ENCODE peak calls at places on chromosomes 13 and 19, in ten cellular contexts. F is upper lobe of right lung; O is tibial artery; P is brain microvascular endothelial cell; Y is SK-N-SH; K is CD4-positive, alpha-beta memory T cell; T is neuronal stem cell; E is psoas muscle; X is mammary epithelial cell; L is stomach. I is an unnamed sample.
A peak's percentile ranks its signal among the peaks of the same experiment; 100 is the strongest.

GRCh38 chr19:48315712-48316111 is 9.6 kb upstream of the EMP3 start:
- DNase-seq in F (no peak), O (no peak), P (no peak), Y (no peak), K (no peak), T (no peak), E (no peak), X (no peak), L (no peak), I (no peak)

GRCh38 chr13:49690133-49690989 is 925 bp downstream of the EBPL start:
- DNase-seq in F (no peak), O (no peak), P (peak; percentile 71), Y (peak; percentile 62), K (peak; percentile 5), T (no peak), E (no peak), X (peak; percentile 33), L (peak; percentile 35), I (no peak)

GRCh38 chr19:14002571-14003278 is 3.4 kb downstream of the RFX1 start:
- DNase-seq in F (no peak), O (no peak), P (no peak), Y (no peak), K (peak; percentile 47), T (no peak), E (no peak), X (no peak), L (no peak), I (no peak)

GRCh38 chr13:114099918-114100445 is 32.4 kb downstream of the RASA3 start:
- DNase-seq in F (peak; percentile 56), O (peak; percentile 67), P (no peak), Y (peak; percentile 59), K (peak; percentile 59), T (no peak), E (peak; percentile 58), X (no peak), L (no peak), I (peak; percentile 34)

GRCh38 chr13:38657191-38657590 is 29.7 kb upstream of the FREM2 start:
- DNase-seq in F (no peak), O (no peak), P (peak; percentile 23), Y (no peak), K (no peak), T (no peak), E (no peak), X (peak; percentile 39), L (no peak), I (no peak)

GRCh38 chr13:98466634-98467236 is 110.2 kb downstream of the STK24 start:
- DNase-seq in F (no peak), O (peak; percentile 69), P (peak; percentile 81), Y (peak; percentile 68), K (no peak), T (no peak), E (no peak), X (no peak), L (no peak), I (peak; percentile 55)

GRCh38 chr13:98972627-98973026 is 5.2 kb downstream of the DOCK9 start:
- DNase-seq in F (no peak), O (no peak), P (peak; percentile 88), Y (no peak), K (no peak), T (no peak), E (no peak), X (peak; percentile 66), L (no peak), I (peak; percentile 94)

GRCh38 chr13:52104624-52105023 is 24.2 kb downstream of the NEK5 start:
- DNase-seq in F (no peak), O (no peak), P (no peak), Y (no peak), K (no peak), T (no peak), E (no peak), X (no peak), L (no peak), I (no peak)

GRCh38 chr13:27634231-27634630 is 12.5 kb downstream of the POLR1D start:
- DNase-seq in F (no peak), O (no peak), P (no peak), Y (no peak), K (no peak), T (no peak), E (no peak), X (peak; percentile 99), L (no peak), I (no peak)

GRCh38 chr19:15300533-15301194 is 31.7 kb downstream of the BRD4 start:
- DNase-seq in F (no peak), O (no peak), P (peak; percentile 65), Y (no peak), K (no peak), T (no peak), E (no peak), X (no peak), L (no peak), I (peak; percentile 52)

GRCh38 chr19:52007436-52007804 is 591 bp downstream of the ZNF615 start:
- DNase-seq in F (no peak), O (no peak), P (no peak), Y (peak; percentile 38), K (no peak), T (peak; percentile 26), E (no peak), X (no peak), L (no peak), I (no peak)

GRCh38 chr19:3163230-3163886 is 15.2 kb upstream of the S1PR4 start:
- DNase-seq in F (peak; percentile 84), O (peak; percentile 69), P (peak; percentile 31), Y (peak; percentile 93), K (peak; percentile 71), T (peak; percentile 69), E (peak; percentile 76), X (peak; percentile 25), L (peak; percentile 67), I (peak; percentile 75)

GRCh38 chr13:55999709-56000108 is 1141.0 kb upstream of the PRR20A start:
- DNase-seq in F (no peak), O (no peak), P (no peak), Y (no peak), K (no peak), T (no peak), E (no peak), X (no peak), L (no peak), I (no peak)

GRCh38 chr19:47430041-47430802 is 10.9 kb upstream of the MEIS3 start:
- DNase-seq in F (peak; percentile 81), O (no peak), P (no peak), Y (no peak), K (no peak), T (no peak), E (no peak), X (no peak), L (peak; percentile 53), I (no peak)

GRCh38 chr19:13164370-13165090 is 14.3 kb downstream of the IER2 start:
- DNase-seq in F (peak; percentile 80), O (peak; percentile 72), P (no peak), Y (peak; percentile 84), K (peak; percentile 44), T (peak; percentile 80), E (peak; percentile 78), X (peak; percentile 75), L (peak; percentile 47), I (peak; percentile 60)

GRCh38 chr13:65260938-65261880 is 1968.9 kb downstream of the PCDH9 start:
- DNase-seq in F (no peak), O (no peak), P (no peak), Y (no peak), K (no peak), T (no peak), E (no peak), X (no peak), L (no peak), I (no peak)

GRCh38 chr19:28718909-28719308 is 494.0 kb downstream of the UQCRFS1 start:
- DNase-seq in F (no peak), O (no peak), P (no peak), Y (no peak), K (no peak), T (no peak), E (no peak), X (no peak), L (no peak), I (no peak)

GRCh38 chr19:8158411-8159074 is 9.2 kb upstream of the FBN3 start:
- DNase-seq in F (no peak), O (no peak), P (peak; percentile 75), Y (peak; percentile 78), K (peak; percentile 70), T (peak; percentile 69), E (no peak), X (peak; percentile 76), L (peak; percentile 55), I (no peak)

DNA sequence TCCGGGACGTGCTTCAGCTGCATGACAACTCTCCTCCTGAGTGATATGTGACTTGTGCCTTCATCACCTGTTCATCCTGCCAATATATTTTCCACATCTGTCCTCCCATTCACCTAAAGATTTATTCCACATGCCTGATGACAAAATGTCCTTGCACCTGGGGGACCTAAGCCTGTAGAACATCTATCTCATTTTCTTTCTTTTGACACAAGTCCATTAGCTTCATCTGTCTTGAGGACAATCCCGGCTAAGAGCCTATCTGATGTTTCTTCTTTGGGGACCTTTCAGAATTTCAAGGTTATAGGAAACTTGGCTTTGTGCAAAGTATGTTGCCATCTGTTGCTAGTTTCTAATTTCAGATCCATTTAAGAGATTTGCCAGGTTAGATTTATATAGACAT is 41.1 kb downstream of the ITGBL1 start:
- DNase-seq in F (no peak), O (no peak), P (no peak), Y (no peak), K (no peak), T (no peak), E (no peak), X (no peak), L (no peak), I (no peak)
- H3K27me3 ChIP-seq in F (no peaks in the 10 kb centered on the region), O (no peaks in the 10 kb centered on the region), P (no peaks in the 10 kb centered on the region), Y (no peaks in the 10 kb centered on the region), K (no peaks in the 10 kb centered on the region), T (no peaks in the 10 kb centered on the region), E (no peaks in the 10 kb centered on the region), X (no peaks in the 10 kb centered on the region), L (no peaks in the 10 kb centered on the region), I (no peaks in the 10 kb centered on the region)

DNA sequence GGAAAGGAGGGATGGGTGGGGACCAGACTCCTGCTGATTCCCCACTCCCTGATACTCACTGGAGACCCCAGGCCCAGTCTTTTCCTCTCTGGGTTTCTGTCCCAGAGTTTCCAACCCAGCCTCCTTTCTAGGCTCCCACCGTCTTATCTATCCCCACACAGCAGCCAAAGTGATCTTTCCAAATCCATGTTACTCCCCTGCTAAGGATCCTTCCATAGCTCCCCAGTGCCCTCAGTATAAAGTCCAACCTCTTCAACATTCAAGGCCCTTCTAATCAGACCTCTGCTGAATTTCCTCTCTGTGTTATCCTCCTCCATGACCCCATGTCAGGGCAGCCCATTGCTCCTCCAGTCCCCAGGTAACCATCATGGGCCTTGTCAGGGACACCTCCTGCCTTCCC is 1.3 kb upstream of the TGFB1 start:
- DNase-seq in F (no peak), O (no peak), P (no peak), Y (no peak), K (no peak), T (no peak), E (no peak), X (no peak), L (no peak), I (no peak)
- H3K27ac ChIP-seq in F (peak overlapping the region; percentile 30), O (peak overlapping the region; percentile 11), P (no peak overlapping the region), Y (no peak overlapping the region), K (peak overlapping the region; percentile 40), T (no peak overlapping the region), E (no peak overlapping the region), X (no peak overlapping the region), L (no peak overlapping the region), I (no peak overlapping the region)

GRCh38 chr19:41912899-41913475 is 15.3 kb downstream of the ERFL start:
- DNase-seq in F (no peak), O (no peak), P (no peak), Y (peak; percentile 75), K (no peak), T (no peak), E (no peak), X (no peak), L (no peak), I (no peak)
- H3K27me3 ChIP-seq in F (peaks cover 41% of the 10 kb centered on the region), O (peaks cover 68% of the 10 kb centered on the region), P (peaks cover 53% of the 10 kb centered on the region), Y (peaks cover 41% of the 10 kb centered on the region), K (peaks cover 23% of the 10 kb centered on the region), T (peaks cover 81% of the 10 kb centered on the region), E (peaks cover 32% of the 10 kb centered on the region), X (peaks cover 35% of the 10 kb centered on the region), L (peaks cover 81% of the 10 kb centered on the region), I (peaks cover 59% of the 10 kb centered on the region)

GRCh38 chr19:1290245-1290698 is 4.6 kb downstream of the EFNA2 start:
- DNase-seq in F (no peak), O (no peak), P (no peak), Y (no peak), K (no peak), T (no peak), E (no peak), X (no peak), L (no peak), I (no peak)
- H3K27ac ChIP-seq in F (no peak overlapping the region), O (no peak overlapping the region), P (no peak overlapping the region), Y (no peak overlapping the region), K (no peak overlapping the region), T (no peak overlapping the region), E (no peak overlapping the region), X (no peak overlapping the region), L (no peak overlapping the region), I (no peak overlapping the region)

I was measured in SJSA1.